ENCODE peak calls at places on chromosomes 6 and 20, in ten cellular contexts. P is heart right ventricle, J is kidney epithelial cell, A is ovary, Y is uterus, F is cardiac fibroblast, K is progenitor cell of endocrine pancreas, X is glutamatergic neuron, T is RWPE1, L is Peyer's patch. H is an unnamed sample.

GRCh38 chr6:154512214-154512613 is 1.7 kb upstream of the CNKSR3 start:
- DNase-seq in Y (no peak), T (no peak), K (no peak), A (no peak), J (no peak), P (no peak), X (no peak), L (no peak), F (no peak), H (no peak)

GRCh38 chr6:1485678-1486077 is 96.3 kb downstream of the FOXF2 start:
- DNase-seq in A (no peak), J (peak), Y (no peak), T (peak), P (no peak), K (no peak), L (no peak), F (peak), X (no peak), H (peak)

GRCh38 chr6:129749749-129750120 is 39.8 kb upstream of the ARHGAP18 start:
- DNase-seq in Y (no peak), L (no peak), P (no peak), K (no peak), A (no peak), T (peak), F (peak), X (no peak), J (no peak), H (peak)

GRCh38 chr6:90249044-90249443 is 47.6 kb downstream of the BACH2 start:
- DNase-seq in X (no peak), Y (no peak), K (no peak), J (no peak), A (no peak), F (no peak), L (no peak), T (no peak), P (no peak), H (no peak)

GRCh38 chr6:73923899-73924485 is 228.0 kb downstream of the CD109 start:
- DNase-seq in T (no peak), Y (peak), J (no peak), K (no peak), A (no peak), F (peak), X (no peak), P (no peak), L (no peak), H (peak)

GRCh38 chr20:51661609-51662178 is 106.5 kb downstream of the ATP9A start:
- DNase-seq in K (no peak), X (no peak), A (no peak), L (no peak), Y (no peak), P (no peak), J (peak), T (peak), F (peak), H (peak)

GRCh38 chr20:38191654-38192053 is 26.6 kb upstream of the TGM2 start:
- DNase-seq in P (no peak), X (no peak), L (peak), F (no peak), A (no peak), Y (peak), K (no peak), T (no peak), J (no peak), H (no peak)

GRCh38 chr20:52033313-52033712 is 158.3 kb downstream of the ZFP64 start:
- DNase-seq in A (no peak), F (peak), P (no peak), L (no peak), K (no peak), X (no peak), J (no peak), Y (no peak), T (no peak), H (no peak)

GRCh38 chr6:144215402-144215931 is 65.2 kb downstream of the STX11 start:
- DNase-seq in Y (peak), F (peak), P (peak), J (no peak), K (no peak), L (peak), A (no peak), T (no peak), X (no peak), H (peak)

GRCh38 chr6:9095671-9096260 is 660.4 kb upstream of the SLC35B3 start:
- DNase-seq in L (no peak), Y (no peak), F (no peak), J (no peak), X (no peak), P (no peak), K (no peak), T (no peak), A (no peak), H (no peak)

GRCh38 chr6:130965657-130966056 is 97.4 kb downstream of the EPB41L2 start:
- DNase-seq in F (peak), P (no peak), L (no peak), X (no peak), T (no peak), Y (no peak), K (no peak), A (no peak), J (no peak), H (peak)

GRCh38 chr6:106693343-106693742 is 64.0 kb downstream of the QRSL1 start:
- DNase-seq in X (no peak), A (no peak), K (no peak), Y (no peak), F (no peak), T (no peak), P (no peak), J (no peak), L (no peak), H (no peak)

GRCh38 chr6:39100358-39100757 is 14.6 kb downstream of the SAYSD1 start:
- DNase-seq in K (no peak), L (no peak), X (no peak), P (no peak), A (no peak), Y (no peak), F (no peak), T (no peak), J (no peak), H (no peak)

GRCh38 chr20:48897298-48898044 is 24.0 kb upstream of the ARFGEF2 start:
- DNase-seq in K (no peak), P (no peak), X (no peak), J (peak), T (peak), Y (no peak), L (no peak), A (no peak), F (peak), H (peak)

GRCh38 chr6:167426620-167427019 is 101.7 kb downstream of the TTLL2 start:
- DNase-seq in F (no peak), P (no peak), K (no peak), X (no peak), Y (no peak), T (no peak), L (no peak), J (no peak), A (no peak), H (no peak)

GRCh38 chr6:100915876-100916275 is 34.7 kb upstream of the ASCC3 start:
- DNase-seq in L (no peak), Y (no peak), J (no peak), X (no peak), A (no peak), F (no peak), T (no peak), P (no peak), K (no peak), H (no peak)

GRCh38 chr6:169926617-169927417 is 175.4 kb downstream of the ERMARD start:
- DNase-seq in P (no peak), A (no peak), L (peak), F (no peak), T (no peak), K (no peak), J (no peak), Y (no peak), X (no peak), H (no peak)

GRCh38 chr6:105593805-105594231 is 190.9 kb upstream of the PREP start:
- DNase-seq in J (no peak), X (no peak), P (no peak), Y (no peak), F (no peak), K (no peak), A (no peak), L (no peak), T (no peak), H (peak)

GRCh38 chr6:90162648-90163409 is 133.8 kb downstream of the BACH2 start:
- DNase-seq in L (no peak), A (no peak), T (no peak), F (no peak), Y (no peak), J (no peak), K (no peak), X (no peak), P (no peak), H (no peak)

GRCh38 chr6:43090557-43090952 is 14.4 kb downstream of the PTK7 start:
- DNase-seq in K (no peak), L (no peak), X (no peak), F (no peak), P (no peak), Y (no peak), T (no peak), J (no peak), A (no peak), H (no peak)

GRCh38 chr6:28207244-28208179 is 17.6 kb upstream of the ZSCAN9 start:
- DNase-seq in J (no peak), Y (no peak), P (peak), L (no peak), A (no peak), T (no peak), K (no peak), F (peak), X (peak), H (no peak)

GRCh38 chr20:38204936-38205435 is 39.9 kb upstream of the TGM2 start:
- DNase-seq in J (no peak), T (no peak), L (no peak), F (no peak), A (no peak), K (no peak), Y (no peak), X (no peak), P (no peak), H (no peak)

GRCh38 chr6:44034931-44035345 is 92.3 kb downstream of the MRPL14 start:
- DNase-seq in X (no peak), J (no peak), K (no peak), F (peak), A (no peak), Y (no peak), P (no peak), L (peak), T (no peak), H (no peak)

GRCh38 chr20:14986026-14986655 is 648.7 kb upstream of the FLRT3 start:
- DNase-seq in T (peak), J (peak), A (peak), K (no peak), X (no peak), L (peak), F (no peak), Y (peak), P (no peak), H (no peak)

GRCh38 chr6:9482030-9482731 is 932.7 kb downstream of the TFAP2A start:
- DNase-seq in A (no peak), J (peak), F (peak), K (no peak), T (peak), X (no peak), Y (no peak), P (no peak), L (no peak), H (peak)

GRCh38 chr6:21749754-21750153 is 156.2 kb downstream of the SOX4 start:
- DNase-seq in Y (no peak), P (no peak), T (no peak), L (no peak), F (no peak), J (no peak), A (no peak), K (no peak), X (no peak), H (no peak)

GRCh38 chr6:38391206-38391908 is 248.4 kb downstream of the BTBD9 start:
- DNase-seq in T (peak), F (peak), P (no peak), X (peak), L (no peak), K (no peak), J (peak), Y (no peak), A (no peak), H (no peak)

GRCh38 chr6:28269492-28269891 is 2.5 kb downstream of the ZSCAN26 start:
- DNase-seq in Y (no peak), L (no peak), T (peak), J (peak), X (no peak), A (no peak), F (peak), K (no peak), P (no peak), H (peak)

GRCh38 chr20:38286586-38287502 is 17.1 kb upstream of the BPI start:
- DNase-seq in A (no peak), J (no peak), T (no peak), L (no peak), P (peak), Y (no peak), K (no peak), X (no peak), F (no peak), H (no peak)

GRCh38 chr6:43037197-43037596 is 15.8 kb downstream of the RRP36 start:
- DNase-seq in X (no peak), L (no peak), J (no peak), F (no peak), Y (no peak), A (no peak), P (no peak), K (no peak), T (no peak), H (no peak)

GRCh38 chr20:43844778-43845614 is 69.7 kb upstream of the TOX2 start:
- DNase-seq in J (peak), L (no peak), X (no peak), K (no peak), P (peak), A (peak), T (peak), F (peak), Y (no peak), H (peak)

GRCh38 chr20:41304413-41305079 is 13.0 kb downstream of the ZHX3 start:
- DNase-seq in J (no peak), Y (no peak), K (no peak), A (no peak), P (no peak), X (no peak), L (no peak), F (peak), T (no peak), H (peak)

GRCh38 chr6:170122676-170123075 is 168.2 kb downstream of the DLL1 start:
- DNase-seq in L (peak), Y (no peak), P (no peak), K (no peak), J (no peak), T (no peak), A (no peak), F (no peak), X (no peak), H (no peak)

GRCh38 chr6:88599561-88599960 is 363.9 kb downstream of the RNGTT start:
- DNase-seq in Y (no peak), A (no peak), F (no peak), P (no peak), T (no peak), L (no peak), X (no peak), J (no peak), K (no peak), H (no peak)

GRCh38 chr6:16851758-16852157 is 90.5 kb upstream of the ATXN1 start:
- DNase-seq in K (no peak), F (no peak), J (no peak), P (no peak), L (no peak), X (no peak), Y (no peak), A (no peak), T (no peak), H (peak)

GRCh38 chr6:127737768-127738167 is 160.8 kb downstream of the C6orf58 start:
- DNase-seq in F (peak), L (no peak), X (no peak), A (no peak), T (peak), J (no peak), P (no peak), K (no peak), Y (no peak), H (no peak)

DNA sequence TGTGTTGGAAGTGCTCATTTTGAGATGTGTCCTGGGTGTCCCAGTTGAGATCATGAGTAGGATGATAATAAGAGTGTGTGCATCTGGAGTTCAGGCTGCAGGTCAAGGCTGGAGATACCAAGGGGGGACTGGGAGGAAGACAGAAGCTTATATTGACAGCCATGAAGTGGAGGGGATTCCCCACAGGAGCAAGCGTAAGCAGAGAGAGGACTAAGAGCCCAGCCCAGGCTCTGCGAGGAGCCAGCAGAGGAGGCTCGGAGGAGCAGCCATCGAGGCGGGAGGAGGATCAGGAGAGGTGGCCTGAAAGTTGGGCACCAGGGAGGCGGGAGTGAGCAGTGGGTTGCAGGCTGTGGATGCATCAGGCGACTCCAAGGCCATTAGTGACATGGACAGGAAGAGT is 116.2 kb downstream of the SLC24A3 start:
- DNase-seq in X (no peak), T (no peak), A (no peak), Y (no peak), P (no peak), L (no peak), K (no peak), F (no peak), J (no peak), H (no peak)
- TF ChIP-seq CTCF in X (no peak), T (no peak), A (no peak), Y (no peak), P (no peak), L (no peak), K (no peak), F (no peak), J (no peak), H (no peak)

DNA sequence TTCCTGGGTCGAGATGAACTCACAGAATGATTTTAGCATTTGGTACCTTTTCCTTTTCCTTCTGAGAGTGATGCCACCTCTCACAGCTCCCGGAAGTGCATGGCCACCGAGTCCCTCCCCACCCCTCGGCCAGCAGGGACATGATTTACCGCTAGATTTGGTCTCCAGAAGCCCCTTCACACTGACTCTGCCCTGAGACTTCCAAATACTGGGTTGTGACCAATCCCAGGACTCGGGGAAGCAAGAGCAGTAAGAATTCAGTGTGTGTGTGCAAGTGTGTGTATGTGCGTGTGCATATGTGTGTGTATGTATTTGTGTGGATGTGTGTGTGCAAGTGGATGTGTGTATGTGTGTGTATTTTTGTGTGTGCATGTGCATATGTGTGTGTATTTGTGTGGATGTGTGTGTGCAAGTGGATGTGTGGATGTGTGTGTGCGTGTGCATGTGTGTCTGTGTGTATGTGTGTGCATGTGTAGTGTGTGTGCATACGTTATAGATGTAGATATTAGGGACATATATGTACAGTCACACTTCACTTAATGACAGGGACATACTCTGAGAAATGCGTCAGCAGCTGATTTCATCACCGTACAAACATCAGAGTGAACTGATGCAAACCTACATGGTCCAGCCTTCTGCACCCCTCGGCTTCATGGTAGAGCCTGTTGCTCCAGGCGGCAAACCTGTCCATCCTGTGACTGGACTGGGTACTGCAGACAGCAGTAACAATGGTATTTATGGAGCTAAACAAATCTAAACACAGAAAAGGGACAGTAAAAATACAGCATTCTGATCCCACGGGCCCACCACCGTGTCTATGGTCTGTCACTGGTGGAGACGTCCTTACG is 374.5 kb downstream of the TAF4 start:
- DNase-seq in J (no peak), X (no peak), A (no peak), T (no peak), L (no peak), K (no peak), P (no peak), Y (no peak), F (no peak), H (no peak)
- TF ChIP-seq CTCF in J (no peak), X (no peak), A (no peak), T (no peak), L (no peak), K (no peak), P (no peak), Y (no peak), F (no peak), H (no peak)

DNA sequence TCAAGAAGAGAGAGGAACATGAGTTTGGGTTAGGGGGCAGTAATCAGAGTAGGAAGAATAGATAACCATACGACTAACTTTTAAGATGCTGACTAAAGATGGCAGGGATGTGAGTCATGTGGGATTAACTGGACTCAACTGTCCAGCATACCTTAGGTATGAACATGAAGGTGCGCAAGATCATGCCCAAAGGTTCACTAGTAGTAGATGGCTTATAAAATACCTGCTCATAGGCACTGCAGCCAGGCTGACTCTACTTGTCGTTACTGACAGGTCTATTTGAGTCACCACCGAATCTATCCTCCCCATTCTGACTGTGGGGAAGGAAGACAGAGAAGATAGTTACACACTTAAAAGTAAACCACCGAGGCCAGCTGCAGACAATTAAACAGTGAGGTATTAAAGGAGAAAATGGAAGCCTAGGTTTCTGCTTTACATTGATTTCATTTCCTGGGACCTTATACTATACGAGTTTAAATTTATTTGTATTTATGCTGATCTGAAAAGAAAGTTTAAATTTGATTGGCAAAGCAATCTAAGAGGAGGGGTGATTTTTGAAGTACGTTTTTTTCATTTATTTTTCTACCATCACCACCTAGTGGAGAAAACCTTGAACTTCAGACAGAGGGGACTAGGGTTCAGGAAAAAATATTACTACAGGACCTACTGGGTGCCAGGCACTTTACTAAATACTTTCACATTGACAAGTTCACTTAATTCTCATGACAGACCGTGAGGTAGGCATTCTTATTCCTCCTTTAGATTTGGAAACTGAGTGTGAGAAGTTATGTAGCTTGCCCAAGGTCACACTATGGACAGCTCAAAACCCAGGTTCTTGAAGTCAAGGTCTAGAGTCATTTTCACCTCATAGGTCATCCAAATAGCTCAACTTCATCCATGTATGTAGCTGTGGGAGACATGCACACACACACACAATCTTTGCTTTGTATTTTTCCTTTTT is 4.0 kb upstream of the WRNIP1 start:
- DNase-seq in L (no peak), T (peak), P (no peak), X (no peak), Y (no peak), F (peak), A (no peak), K (no peak), J (no peak), H (no peak)
- TF ChIP-seq CTCF in L (peak), T (peak), P (peak), X (peak), Y (no peak), F (peak), A (no peak), K (peak), J (peak), H (peak)

DNA sequence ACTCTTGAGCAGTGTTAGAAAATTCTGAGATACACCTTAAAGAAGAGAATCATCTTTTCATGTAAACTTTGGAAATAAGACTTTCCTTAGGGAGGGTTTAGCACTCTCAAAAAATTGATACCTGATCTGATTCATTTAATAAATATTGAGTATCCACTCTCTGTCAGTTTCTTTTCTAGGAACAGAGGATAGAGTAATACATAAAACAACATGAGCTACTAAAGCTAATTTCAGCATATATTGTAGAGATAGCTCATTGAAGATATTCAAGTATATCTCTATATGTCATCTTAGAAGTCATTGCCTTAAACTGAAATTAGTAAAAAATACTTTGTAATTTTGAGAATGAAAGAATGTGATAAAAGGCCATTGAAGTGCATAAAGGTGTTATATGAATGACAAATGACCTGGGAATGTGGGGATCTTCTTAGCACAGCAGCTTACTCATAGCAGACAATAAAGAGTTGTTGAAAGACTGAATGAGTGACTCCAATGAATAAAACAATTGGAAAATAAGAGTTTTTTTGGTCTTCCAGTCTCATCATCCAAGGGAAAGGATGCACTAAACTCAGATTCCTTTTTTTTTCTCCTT is 29.2 kb downstream of the RHAG start:
- DNase-seq in J (no peak), K (no peak), Y (no peak), A (no peak), L (no peak), X (no peak), F (no peak), T (peak), P (no peak), H (no peak)
- TF ChIP-seq CTCF in J (no peak), K (peak), Y (no peak), A (no peak), L (peak), X (peak), F (no peak), T (peak), P (no peak), H (no peak)